ENCODE peak calls at places on chromosomes 5 and 9, in four cellular contexts. A is AG08396, V is HL-60, E is amniotic stem cell. Z is an unnamed sample.

GRCh38 chr9:93235278-93235960 is 51.5 kb downstream of the WNK2 start:
- DNase-seq in E (no peak), V (no peak), A (no peak), Z (no peak)

GRCh38 chr5:129094924-129095797 is 612 bp downstream of the ISOC1 start:
- DNase-seq in A (peak), V (peak), E (peak), Z (no peak)

GRCh38 chr5:102762095-102762534 is 7.0 kb downstream of the PAM start:
- DNase-seq in E (no peak), V (no peak), A (peak), Z (no peak)

GRCh38 chr5:14644623-14645237 is 19.8 kb upstream of the OTULIN start:
- DNase-seq in E (no peak), A (no peak), V (no peak), Z (no peak)

GRCh38 chr5:83924171-83924570 is 203.5 kb upstream of the HAPLN1 start:
- DNase-seq in V (no peak), E (peak), A (no peak), Z (peak)

GRCh38 chr5:12399868-12400267 is 495.6 kb upstream of the CTNND2 start:
- DNase-seq in E (no peak), V (no peak), A (no peak), Z (no peak)

GRCh38 chr5:54222336-54222735 is 88.0 kb downstream of the ARL15 start:
- DNase-seq in A (no peak), E (no peak), V (no peak), Z (no peak)

GRCh38 chr9:130234340-130235260 is 31.0 kb upstream of the HMCN2 start:
- DNase-seq in E (no peak), V (no peak), A (no peak), Z (no peak)

GRCh38 chr5:78376315-78376714 is 15.9 kb downstream of the SCAMP1 start:
- DNase-seq in A (no peak), E (no peak), V (no peak), Z (no peak)

GRCh38 chr9:133928248-133928764 is 63.8 kb downstream of the VAV2 start:
- DNase-seq in V (no peak), A (no peak), E (no peak), Z (no peak)

GRCh38 chr9:133122935-133123611 is 2.0 kb upstream of the RALGDS start:
- DNase-seq in E (no peak), V (no peak), A (no peak), Z (no peak)

GRCh38 chr5:67381240-67381875 is 184.8 kb upstream of the CD180 start:
- DNase-seq in V (no peak), A (no peak), E (no peak), Z (no peak)

GRCh38 chr5:142621227-142621626 is 64.7 kb downstream of the FGF1 start:
- DNase-seq in V (no peak), E (peak), A (peak), Z (peak)

GRCh38 chr9:79574716-79575242 is 3.0 kb downstream of the TLE4 start:
- DNase-seq in A (no peak), V (no peak), E (no peak), Z (no peak)

GRCh38 chr9:87714819-87715218 is 11.1 kb upstream of the CTSL start:
- DNase-seq in E (no peak), V (peak), A (peak), Z (no peak)

GRCh38 chr9:99044827-99045226 is 60.1 kb upstream of the TGFBR1 start:
- DNase-seq in A (no peak), E (no peak), V (no peak), Z (no peak)

GRCh38 chr5:17185776-17186175 is 31.7 kb upstream of the BASP1 start:
- DNase-seq in A (peak), E (peak), V (peak), Z (no peak)

GRCh38 chr9:34373749-34374148 is 2.9 kb downstream of the MYORG start:
- DNase-seq in E (no peak), A (no peak), V (no peak), Z (no peak)

GRCh38 chr9:38065369-38066075 is 3.5 kb downstream of the SHB start:
- DNase-seq in E (no peak), A (no peak), V (no peak), Z (no peak)

GRCh38 chr9:89492586-89492985 is 5.3 kb downstream of the SEMA4D start:
- DNase-seq in V (no peak), E (no peak), A (no peak), Z (no peak)

GRCh38 chr9:744790-745456 is 96.6 kb upstream of the DMRT1 start:
- DNase-seq in E (no peak), A (no peak), V (no peak), Z (no peak)

GRCh38 chr5:98299435-98299834 is 474.0 kb upstream of the RGMB start:
- DNase-seq in V (no peak), A (no peak), E (no peak), Z (no peak)

GRCh38 chr5:87453801-87454200 is 41.1 kb upstream of the CCNH start:
- DNase-seq in A (no peak), V (no peak), E (no peak), Z (no peak)

GRCh38 chr5:93674138-93674537 is 67.3 kb downstream of the POU5F2 start:
- DNase-seq in A (no peak), V (no peak), E (no peak), Z (no peak)

GRCh38 chr9:108994695-108995094 is 18.6 kb downstream of the CTNNAL1 start:
- DNase-seq in V (no peak), E (no peak), A (no peak), Z (no peak)

Z was measured in HS-27A.